ENCODE peak calls at places on chromosomes 11 and 22, in nine cellular contexts. A is choroid plexus epithelial cell; Z is Panc1; G is activated T-helper 1 cell treated with anti-CD3 and anti-CD28 coated beads, Interleukin-12 subunit alpha, Interleukin-12 subunit beta, Interleukin-2, Interleukin-4 antibody, amounts not matched to agents 30 ng/mL and 10 ng/mL and 1 ng/mL, durations not matched to agents 14 hours and 24 hours and 36 hours; N is T-cell; H is NCI-H510A treated with DMSO at 0.1 percent for 48 hours; E is IMR-90; K is neural progenitor cell; I is endothelial cell. Y is an unnamed sample.
A peak's percentile ranks its signal among the peaks of the same experiment; 100 is the strongest.

GRCh38 chr22:31343235-31344191 is 2.6 kb downstream of the PATZ1 start:
- DNase-seq in I (peak; percentile 60), N (no peak), H (peak; percentile 75), G (no peak), Z (no peak), E (peak; percentile 26), A (peak; percentile 30), K (peak; percentile 93), Y (peak; percentile 87)

GRCh38 chr22:33865248-33865647 is 55.0 kb downstream of the LARGE1 start:
- DNase-seq in I (no peak), N (no peak), H (no peak), K (no peak), G (no peak), Z (no peak), A (no peak), E (no peak), Y (no peak)

GRCh38 chr22:38942702-38943101 is 14.7 kb upstream of the APOBEC3A start:
- DNase-seq in K (peak; percentile 0), H (no peak), Z (no peak), A (no peak), G (no peak), E (no peak), I (no peak), N (no peak), Y (no peak)

GRCh38 chr22:43835166-43835565 is 23.1 kb upstream of the EFCAB6 start:
- DNase-seq in E (no peak), Z (no peak), K (no peak), I (no peak), A (no peak), G (no peak), N (no peak), H (no peak), Y (no peak)

GRCh38 chr22:49992921-49993648 is 19.5 kb downstream of the IL17REL start:
- DNase-seq in K (peak; percentile 77), N (peak; percentile 47), E (peak; percentile 43), A (peak; percentile 64), H (no peak), G (peak; percentile 48), I (peak; percentile 61), Z (no peak), Y (peak; percentile 59)

GRCh38 chr11:88208742-88209141 is 33.5 kb upstream of the RAB38 start:
- DNase-seq in I (no peak), H (no peak), K (no peak), A (peak; percentile 11), N (no peak), E (no peak), G (no peak), Z (no peak), Y (no peak)

GRCh38 chr11:87322570-87322969 is 284.8 kb downstream of the TMEM135 start:
- DNase-seq in H (no peak), K (no peak), G (no peak), I (no peak), N (no peak), A (no peak), Z (no peak), E (no peak), Y (peak; percentile 8)

GRCh38 chr11:35579557-35580396 is 38.5 kb upstream of the FJX1 start:
- DNase-seq in G (no peak), A (peak; percentile 95), I (no peak), K (no peak), E (peak; percentile 99), H (peak; percentile 21), Z (peak; percentile 35), N (no peak), Y (no peak)

GRCh38 chr11:34866375-34866774 is 49.8 kb downstream of the APIP start:
- DNase-seq in A (peak; percentile 46), E (peak; percentile 22), G (no peak), H (no peak), I (no peak), K (no peak), N (no peak), Z (no peak), Y (no peak)

GRCh38 chr11:123421589-123421988 is 8.5 kb upstream of the GRAMD1B start:
- DNase-seq in I (no peak), K (no peak), N (no peak), H (no peak), E (no peak), Z (no peak), G (no peak), A (no peak), Y (no peak)

GRCh38 chr11:68040957-68041591 is 2.2 kb downstream of the TCIRG1 start:
- DNase-seq in E (no peak), H (no peak), G (no peak), Z (no peak), N (no peak), I (no peak), A (no peak), K (no peak), Y (no peak)

GRCh38 chr11:39777035-39777434 is 1682.4 kb downstream of the LRRC4C start:
- DNase-seq in A (no peak), Z (no peak), I (no peak), N (no peak), K (no peak), H (no peak), G (no peak), E (no peak), Y (no peak)

GRCh38 chr11:35012467-35013191 is 96.2 kb downstream of the PDHX start:
- DNase-seq in K (no peak), H (no peak), Z (no peak), I (no peak), G (peak; percentile 31), E (no peak), N (peak; percentile 1), A (no peak), Y (no peak)

Y was measured in NCI-H82.